ENCODE peak calls at places on chromosomes 3 and 15, in seven cellular contexts. T is HCT116, U is HepG2, V is GM12878, P is SK-N-SH, Y is H1, B is K562. D is an unnamed sample.

GRCh38 chr15:29616512-29616911 is 205.8 kb downstream of the TJP1 start:
- DNase-seq in T (no peak), U (no peak), V (no peak), P (no peak), Y (no peak), B (no peak), D (no peak)

GRCh38 chr3:65714138-65714537 is 324.6 kb downstream of the MAGI1 start:
- DNase-seq in T (no peak), U (no peak), V (no peak), P (no peak), Y (no peak), B (no peak), D (no peak)

GRCh38 chr15:78927077-78927790 is 17.6 kb downstream of the CTSH start:
- DNase-seq in T (no peak), U (no peak), V (no peak), P (no peak), Y (no peak), B (no peak), D (no peak)

GRCh38 chr3:115418583-115418982 is 204.7 kb upstream of the GAP43 start:
- DNase-seq in T (no peak), U (no peak), V (no peak), P (no peak), Y (no peak), B (no peak), D (no peak)

GRCh38 chr3:138081371-138082084 is 33.9 kb downstream of the DZIP1L start:
- DNase-seq in T (no peak), U (no peak), V (no peak), P (no peak), Y (no peak), B (no peak), D (no peak)

GRCh38 chr3:187669675-187670504 is at the start of gene SST:
- DNase-seq in T (no peak), U (peak), V (no peak), P (no peak), Y (no peak), B (peak), D (peak)

GRCh38 chr15:37134699-37135131 is 34.4 kb upstream of the MEIS2 start:
- DNase-seq in T (peak), U (peak), V (no peak), P (no peak), Y (no peak), B (peak), D (peak)

GRCh38 chr15:99755692-99756409 is 22.6 kb upstream of the LYSMD4 start:
- DNase-seq in T (peak), U (peak), V (peak), P (peak), Y (no peak), B (peak), D (peak)

GRCh38 chr3:141795719-141796435 is 32.7 kb downstream of the GRK7 start:
- DNase-seq in T (no peak), U (no peak), V (no peak), P (peak), Y (no peak), B (no peak), D (no peak)

GRCh38 chr15:34650177-34650576 is 66.7 kb upstream of the GOLGA8B start:
- DNase-seq in T (no peak), U (no peak), V (no peak), P (no peak), Y (no peak), B (peak), D (no peak)

GRCh38 chr3:127677541-127678314 is 5.0 kb downstream of the ABTB1 start:
- DNase-seq in T (no peak), U (no peak), V (no peak), P (no peak), Y (no peak), B (no peak), D (no peak)

GRCh38 chr3:70984756-70985155 is 598.8 kb downstream of the FOXP1 start:
- DNase-seq in T (no peak), U (no peak), V (no peak), P (no peak), Y (no peak), B (no peak), D (no peak)

GRCh38 chr15:52783191-52783829 is 6.8 kb downstream of the ONECUT1 start:
- DNase-seq in T (no peak), U (no peak), V (no peak), P (no peak), Y (peak), B (no peak), D (no peak)

GRCh38 chr15:40949756-40950207 is 3.5 kb upstream of the CHAC1 start:
- DNase-seq in T (no peak), U (peak), V (no peak), P (no peak), Y (no peak), B (no peak), D (no peak)

GRCh38 chr3:170865209-170866094 is 4.5 kb downstream of the RPL22L1 start:
- DNase-seq in T (no peak), U (peak), V (no peak), P (no peak), Y (no peak), B (peak), D (peak)
- TF ChIP-seq JUND in T (peak), U (no peak), V (no peak), P (peak), Y (no peak), B (no peak), D (no peak)

GRCh38 chr3:134371542-134372324 is 2.5 kb downstream of the AMOTL2 start:
- DNase-seq in T (no peak), U (no peak), V (no peak), P (no peak), Y (no peak), B (no peak), D (no peak)
- TF ChIP-seq JUND in T (no peak), U (no peak), V (no peak), P (no peak), Y (no peak), B (no peak), D (no peak)

GRCh38 chr3:197328198-197328597 is 29.8 kb upstream of the DLG1 start:
- DNase-seq in T (no peak), U (no peak), V (no peak), P (no peak), Y (no peak), B (no peak), D (no peak)

GRCh38 chr3:197327701-197328100 is 29.3 kb upstream of the DLG1 start:
- DNase-seq in T (no peak), U (no peak), V (no peak), P (no peak), Y (no peak), B (no peak), D (no peak)

GRCh38 chr3:197333901-197334639 is 35.7 kb upstream of the DLG1 start:
- DNase-seq in T (no peak), U (no peak), V (no peak), P (no peak), Y (no peak), B (no peak), D (no peak)

GRCh38 chr3:197329382-197329781 is 31.0 kb upstream of the DLG1 start:
- DNase-seq in T (no peak), U (no peak), V (no peak), P (no peak), Y (no peak), B (no peak), D (no peak)

DNA sequence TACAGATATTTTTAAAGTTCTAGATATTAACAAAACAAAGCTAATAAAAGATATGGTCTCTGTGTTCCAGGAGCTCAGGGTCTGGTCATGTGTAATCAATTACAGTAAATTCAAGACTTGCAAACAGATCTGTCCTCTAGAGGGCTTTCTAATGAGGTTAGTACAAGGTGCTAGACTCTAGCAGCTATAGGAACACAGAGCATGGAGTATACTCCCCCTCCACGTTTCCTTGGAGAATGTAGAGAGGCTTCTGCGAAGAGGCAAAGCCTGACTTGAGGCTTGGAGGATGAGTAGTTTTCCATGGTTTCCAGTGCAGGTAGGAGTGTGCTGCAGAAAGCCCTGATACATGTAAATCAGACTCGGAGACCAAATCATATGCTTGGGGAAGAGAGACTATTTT is 32.7 kb upstream of the DLG1 start:
- DNase-seq in T (peak), U (peak), V (no peak), P (no peak), Y (no peak), B (no peak), D (peak)
- TF ChIP-seq JUND in T (no peak), U (no peak), V (no peak), P (no peak), Y (no peak), B (no peak), D (no peak)

DNA sequence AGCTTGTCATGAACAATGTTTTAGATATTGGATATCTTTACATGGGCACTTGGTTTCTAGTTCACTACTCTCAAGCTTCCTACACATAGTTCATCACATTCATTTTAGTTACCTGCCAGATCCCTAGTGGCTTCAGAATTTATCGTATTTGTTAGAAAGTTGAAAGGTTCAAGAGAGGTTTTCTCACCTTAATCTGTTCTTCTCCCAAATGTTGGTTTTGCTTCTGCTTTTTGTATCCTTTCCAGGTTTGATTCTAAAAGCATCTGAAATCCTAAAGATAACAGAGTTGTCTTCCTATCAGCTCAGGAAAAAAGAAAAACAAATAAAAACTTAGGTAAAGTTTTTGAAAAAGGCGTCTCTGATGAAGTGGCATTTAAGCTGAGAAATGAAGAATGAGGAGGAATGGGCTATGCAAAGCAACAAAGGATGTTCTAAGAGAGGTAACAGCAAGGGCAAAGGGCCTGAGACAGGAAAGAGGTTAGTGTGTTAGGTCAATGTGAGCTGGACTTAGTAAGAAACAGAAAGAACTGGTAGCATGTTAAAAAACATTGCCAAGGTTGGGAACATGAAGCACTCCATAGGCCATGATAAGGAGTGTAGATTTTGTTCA is 104.7 kb upstream of the CMC1 start:
- DNase-seq in T (no peak), U (no peak), V (no peak), P (no peak), Y (no peak), B (no peak), D (no peak)
- TF ChIP-seq JUND in T (no peak), U (no peak), V (no peak), P (no peak), Y (no peak), B (no peak), D (no peak)

GRCh38 chr3:163936557-163936956 is 1141.7 kb downstream of the SI start:
- DNase-seq in T (no peak), U (no peak), V (no peak), P (peak), Y (no peak), B (no peak), D (no peak)
- TF ChIP-seq JUND in T (no peak), U (no peak), V (no peak), P (no peak), Y (no peak), B (no peak), D (no peak)

D was measured in T47D.